ENCODE peak calls at places on chromosome 2, in nine cellular contexts. J is right lobe of liver, S is lower lobe of right lung, E is brain microvascular endothelial cell, W is body of pancreas, O is left lung, V is uterus, H is tibial nerve, G is endothelial cell of umbilical vein. Z is an unnamed sample.

GRCh38 chr2:23009545-23010149 is 375.3 kb upstream of the KLHL29 start:
- DNase-seq in J (no peak), S (no peak), E (peak), W (peak), O (no peak), V (peak), H (peak), G (no peak), Z (peak)

GRCh38 chr2:229728360-229728759 is 14.0 kb upstream of the DNER start:
- DNase-seq in J (no peak), S (no peak), E (no peak), W (no peak), O (no peak), V (no peak), H (no peak), G (no peak), Z (no peak)

GRCh38 chr2:226618544-226618874 is 181.1 kb downstream of the IRS1 start:
- DNase-seq in J (no peak), S (no peak), E (no peak), W (no peak), O (no peak), V (no peak), H (no peak), G (no peak), Z (no peak)

GRCh38 chr2:151138507-151138906 is 123.2 kb downstream of the RBM43 start:
- DNase-seq in J (no peak), S (no peak), E (no peak), W (no peak), O (no peak), V (no peak), H (no peak), G (no peak), Z (no peak)

GRCh38 chr2:165018207-165018606 is 62.9 kb upstream of the SLC38A11 start:
- DNase-seq in J (no peak), S (no peak), E (no peak), W (no peak), O (no peak), V (no peak), H (no peak), G (no peak), Z (peak)

GRCh38 chr2:172113617-172114016 is 10.9 kb upstream of the DLX2 start:
- DNase-seq in J (no peak), S (no peak), E (no peak), W (no peak), O (no peak), V (no peak), H (no peak), G (peak), Z (no peak)

GRCh38 chr2:168964251-168964807 is 63.2 kb downstream of the G6PC2 start:
- DNase-seq in J (peak), S (no peak), E (no peak), W (no peak), O (no peak), V (no peak), H (no peak), G (no peak), Z (no peak)

GRCh38 chr2:31318360-31319336 is 84.7 kb downstream of the EHD3 start:
- DNase-seq in J (no peak), S (peak), E (peak), W (no peak), O (peak), V (no peak), H (peak), G (no peak), Z (no peak)

GRCh38 chr2:165214093-165214492 is 10.2 kb upstream of the SCN3A start:
- DNase-seq in J (no peak), S (no peak), E (no peak), W (no peak), O (no peak), V (no peak), H (no peak), G (no peak), Z (no peak)

GRCh38 chr2:10303174-10303633 is 500 bp downstream of the HPCAL1 start:
- DNase-seq in J (no peak), S (peak), E (no peak), W (no peak), O (peak), V (peak), H (peak), G (no peak), Z (no peak)

GRCh38 chr2:235116885-235117492 is 165.2 kb downstream of the SH3BP4 start:
- DNase-seq in J (no peak), S (no peak), E (no peak), W (no peak), O (no peak), V (no peak), H (no peak), G (peak), Z (no peak)

GRCh38 chr2:36502081-36502480 is 95.9 kb downstream of the FEZ2 start:
- DNase-seq in J (no peak), S (no peak), E (no peak), W (no peak), O (no peak), V (no peak), H (no peak), G (no peak), Z (no peak)

GRCh38 chr2:230408244-230408842 is 7.7 kb upstream of the SP100 start:
- DNase-seq in J (no peak), S (no peak), E (peak), W (no peak), O (no peak), V (peak), H (peak), G (peak), Z (no peak)

GRCh38 chr2:128342550-128342949 is 23.9 kb upstream of the HS6ST1 start:
- DNase-seq in J (no peak), S (no peak), E (no peak), W (no peak), O (no peak), V (no peak), H (no peak), G (no peak), Z (no peak)

GRCh38 chr2:85681354-85681728 is 12.8 kb upstream of the GNLY start:
- DNase-seq in J (no peak), S (no peak), E (no peak), W (no peak), O (no peak), V (peak), H (no peak), G (no peak), Z (no peak)

GRCh38 chr2:70140978-70141753 is 49.7 kb downstream of the C2orf42 start:
- DNase-seq in J (peak), S (peak), E (peak), W (peak), O (no peak), V (peak), H (peak), G (peak), Z (no peak)

GRCh38 chr2:130864830-130865229 is 28.1 kb downstream of the ARHGEF4 start:
- DNase-seq in J (peak), S (no peak), E (peak), W (peak), O (no peak), V (no peak), H (no peak), G (no peak), Z (no peak)

GRCh38 chr2:163732718-163733117 is 3.1 kb downstream of the FIGN start:
- DNase-seq in J (no peak), S (no peak), E (no peak), W (no peak), O (no peak), V (no peak), H (no peak), G (no peak), Z (no peak)

GRCh38 chr2:204116154-204116792 is 179.7 kb downstream of the ICOS start:
- DNase-seq in J (no peak), S (no peak), E (no peak), W (no peak), O (no peak), V (peak), H (no peak), G (peak), Z (peak)

GRCh38 chr2:229313591-229313990 is 42.5 kb upstream of the PID1 start:
- DNase-seq in J (no peak), S (no peak), E (peak), W (no peak), O (no peak), V (no peak), H (no peak), G (no peak), Z (no peak)

GRCh38 chr2:131058214-131058613 is 35.0 kb downstream of the FAM168B start:
- DNase-seq in J (no peak), S (no peak), E (no peak), W (no peak), O (no peak), V (no peak), H (no peak), G (no peak), Z (no peak)

GRCh38 chr2:118856330-118856977 is 9.0 kb upstream of the EN1 start:
- DNase-seq in J (no peak), S (no peak), E (no peak), W (no peak), O (no peak), V (no peak), H (no peak), G (no peak), Z (no peak)

GRCh38 chr2:176068037-176068832 is 15.5 kb downstream of the EVX2 start:
- DNase-seq in J (no peak), S (no peak), E (no peak), W (no peak), O (no peak), V (no peak), H (no peak), G (no peak), Z (no peak)

GRCh38 chr2:106843001-106843909 is 42.7 kb downstream of the ST6GAL2 start:
- DNase-seq in J (no peak), S (no peak), E (no peak), W (no peak), O (peak), V (no peak), H (no peak), G (no peak), Z (no peak)

GRCh38 chr2:164620873-164621760 is at the start of gene GRB14:
- DNase-seq in J (peak), S (peak), E (peak), W (peak), O (peak), V (no peak), H (no peak), G (peak), Z (no peak)

GRCh38 chr2:113010088-113010487 is 4.8 kb downstream of the IL36A start:
- DNase-seq in J (no peak), S (no peak), E (peak), W (no peak), O (no peak), V (no peak), H (no peak), G (no peak), Z (no peak)

GRCh38 chr2:178069551-178069950 is 3.0 kb downstream of the PDE11A start:
- DNase-seq in J (no peak), S (no peak), E (no peak), W (no peak), O (no peak), V (no peak), H (no peak), G (no peak), Z (no peak)

GRCh38 chr2:40178971-40179370 is 272.9 kb downstream of the SLC8A1 start:
- DNase-seq in J (no peak), S (no peak), E (no peak), W (no peak), O (no peak), V (no peak), H (no peak), G (no peak), Z (no peak)

GRCh38 chr2:23602113-23602512 is 217.1 kb downstream of the KLHL29 start:
- DNase-seq in J (peak), S (no peak), E (peak), W (no peak), O (no peak), V (peak), H (no peak), G (no peak), Z (peak)

GRCh38 chr2:138974651-138975050 is 194.5 kb upstream of the NXPH2 start:
- DNase-seq in J (no peak), S (no peak), E (peak), W (no peak), O (no peak), V (no peak), H (no peak), G (no peak), Z (no peak)

GRCh38 chr2:7024261-7024660 is 107.0 kb downstream of the RNF144A start:
- DNase-seq in J (no peak), S (no peak), E (no peak), W (peak), O (no peak), V (no peak), H (no peak), G (no peak), Z (no peak)

GRCh38 chr2:66675596-66675995 is 240.7 kb downstream of the MEIS1 start:
- DNase-seq in J (no peak), S (no peak), E (no peak), W (no peak), O (no peak), V (no peak), H (no peak), G (no peak), Z (no peak)

DNA sequence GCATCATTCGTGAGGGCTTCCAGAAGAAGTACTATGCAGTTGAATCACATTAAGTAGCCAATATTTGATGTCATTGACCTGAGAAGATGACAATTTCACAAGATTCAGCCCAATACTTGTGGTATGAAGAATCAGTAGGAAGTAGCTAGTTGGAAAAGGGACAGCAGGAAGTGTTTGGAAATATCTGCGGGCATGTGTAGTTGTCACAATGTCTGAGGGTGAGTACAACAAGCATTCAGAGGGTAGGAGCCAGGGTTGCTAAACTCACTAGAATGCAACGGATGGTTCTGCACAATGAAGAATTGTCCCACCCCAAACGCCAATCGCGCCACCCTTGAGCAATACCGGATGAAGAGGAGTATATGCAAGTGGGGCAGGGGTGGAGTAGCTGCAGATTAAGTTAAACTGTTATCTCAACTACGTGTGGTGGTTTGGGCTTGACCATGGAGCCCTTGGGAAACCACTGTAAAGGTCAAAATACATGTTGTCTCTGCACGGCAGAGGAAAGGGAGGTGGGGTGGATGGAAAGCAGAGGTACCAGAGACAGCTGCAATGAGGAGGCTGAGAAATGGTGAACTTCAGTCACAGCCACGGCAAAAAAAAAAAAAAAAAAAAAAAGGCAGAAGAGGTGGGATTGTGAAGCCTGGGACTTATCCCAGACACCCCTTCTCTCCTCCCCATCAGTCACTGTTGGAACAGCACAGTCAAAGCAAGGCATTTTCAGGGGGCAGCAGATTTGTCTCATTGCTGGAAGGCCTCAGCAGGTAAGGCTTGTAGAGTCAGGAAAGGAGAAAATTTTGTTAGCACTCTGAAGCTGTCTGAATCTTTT is 5.1 kb downstream of the CCL20 start:
- DNase-seq in J (no peak), S (peak), E (peak), W (peak), O (peak), V (peak), H (peak), G (no peak), Z (no peak)
- H3K27ac ChIP-seq in J (no peak), S (no peak), E (peak), W (no peak), O (no peak), V (no peak), H (no peak), G (peak), Z (no peak)

GRCh38 chr2:47779416-47779790 is 3.5 kb upstream of the MSH6 start:
- DNase-seq in J (no peak), S (no peak), E (no peak), W (no peak), O (no peak), V (no peak), H (no peak), G (peak), Z (no peak)

GRCh38 chr2:47777268-47777972 is 5.5 kb upstream of the MSH6 start:
- DNase-seq in J (no peak), S (no peak), E (no peak), W (peak), O (no peak), V (peak), H (no peak), G (no peak), Z (no peak)

GRCh38 chr2:47772343-47772742 is 10.6 kb upstream of the MSH6 start:
- DNase-seq in J (no peak), S (no peak), E (no peak), W (no peak), O (no peak), V (no peak), H (no peak), G (no peak), Z (no peak)

GRCh38 chr2:47778698-47779415 is 4.1 kb upstream of the MSH6 start:
- DNase-seq in J (no peak), S (no peak), E (no peak), W (no peak), O (no peak), V (no peak), H (no peak), G (peak), Z (no peak)

GRCh38 chr2:47776621-47777020 is 6.3 kb upstream of the MSH6 start:
- DNase-seq in J (no peak), S (no peak), E (no peak), W (no peak), O (no peak), V (no peak), H (no peak), G (peak), Z (no peak)
- H3K27ac ChIP-seq in J (no peak), S (no peak), E (no peak), W (no peak), O (no peak), V (peak), H (no peak), G (no peak), Z (no peak)

GRCh38 chr2:110978871-110979833 is 141.6 kb upstream of the BCL2L11 start:
- DNase-seq in J (no peak), S (no peak), E (no peak), W (no peak), O (no peak), V (no peak), H (no peak), G (no peak), Z (no peak)
- H3K27ac ChIP-seq in J (no peak), S (no peak), E (no peak), W (no peak), O (no peak), V (no peak), H (no peak), G (no peak), Z (no peak)

GRCh38 chr2:238601433-238602222 is 174.9 kb downstream of the ASB1 start:
- DNase-seq in J (no peak), S (no peak), E (no peak), W (peak), O (no peak), V (peak), H (peak), G (no peak), Z (no peak)
- H3K27ac ChIP-seq in J (no peak), S (peak), E (no peak), W (no peak), O (peak), V (peak), H (peak), G (no peak), Z (no peak)